ENCODE peak calls at places on chromosome 1, in ten cellular contexts. One of them, this sample, is unnamed.

GRCh38 chr1:23885222-23885621 is 17.1 kb upstream of the FUCA1 start:
- ATAC-seq in activated CD4-positive, CD25-positive, alpha-beta regulatory T cell treated with anti-CD3 and anti-CD28 coated beads, Interleukin-2, amount 50 U/mL, for 24 hours: no peak
- ATAC-seq in central memory CD8-positive, alpha-beta T cell: no peak
- ATAC-seq in lower lobe of right lung: no peak
- ATAC-seq in effector memory CD8-positive, alpha-beta T cell: no peak
- ATAC-seq in naive thymus-derived CD8-positive, alpha-beta T cell: no peak
- ATAC-seq in CD4-positive, alpha-beta T cell: no peak
- ATAC-seq in right cardiac atrium: no peak
- ATAC-seq in omental fat pad: no peak
- ATAC-seq in stimulated activated naive CD8-positive, alpha-beta T cell treated with anti-CD3 and anti-CD28 coated beads, Interleukin-15, Interleukin-2, amounts not matched to agents 100 U/mL and 50 U/mL, for 24 hours: no peak
- ATAC-seq in this sample: no peak

GRCh38 chr1:2853711-2854110 is 52.2 kb upstream of the TTC34 start:
- ATAC-seq in activated CD4-positive, CD25-positive, alpha-beta regulatory T cell treated with anti-CD3 and anti-CD28 coated beads, Interleukin-2, amount 50 U/mL, for 24 hours: no peak
- ATAC-seq in central memory CD8-positive, alpha-beta T cell: no peak
- ATAC-seq in lower lobe of right lung: no peak
- ATAC-seq in effector memory CD8-positive, alpha-beta T cell: no peak
- ATAC-seq in naive thymus-derived CD8-positive, alpha-beta T cell: no peak
- ATAC-seq in CD4-positive, alpha-beta T cell: no peak
- ATAC-seq in right cardiac atrium: no peak
- ATAC-seq in omental fat pad: peak
- ATAC-seq in stimulated activated naive CD8-positive, alpha-beta T cell treated with anti-CD3 and anti-CD28 coated beads, Interleukin-15, Interleukin-2, amounts not matched to agents 100 U/mL and 50 U/mL, for 24 hours: no peak
- ATAC-seq in this sample: no peak

GRCh38 chr1:193569696-193570269 is 383.4 kb upstream of the B3GALT2 start:
- ATAC-seq in activated CD4-positive, CD25-positive, alpha-beta regulatory T cell treated with anti-CD3 and anti-CD28 coated beads, Interleukin-2, amount 50 U/mL, for 24 hours: peak
- ATAC-seq in central memory CD8-positive, alpha-beta T cell: peak
- ATAC-seq in lower lobe of right lung: no peak
- ATAC-seq in effector memory CD8-positive, alpha-beta T cell: peak
- ATAC-seq in naive thymus-derived CD8-positive, alpha-beta T cell: peak
- ATAC-seq in CD4-positive, alpha-beta T cell: peak
- ATAC-seq in right cardiac atrium: no peak
- ATAC-seq in omental fat pad: no peak
- ATAC-seq in stimulated activated naive CD8-positive, alpha-beta T cell treated with anti-CD3 and anti-CD28 coated beads, Interleukin-15, Interleukin-2, amounts not matched to agents 100 U/mL and 50 U/mL, for 24 hours: peak
- ATAC-seq in this sample: peak

GRCh38 chr1:99365545-99365944 is 101.3 kb downstream of the PLPPR4 start:
- ATAC-seq in activated CD4-positive, CD25-positive, alpha-beta regulatory T cell treated with anti-CD3 and anti-CD28 coated beads, Interleukin-2, amount 50 U/mL, for 24 hours: no peak
- ATAC-seq in central memory CD8-positive, alpha-beta T cell: no peak
- ATAC-seq in lower lobe of right lung: no peak
- ATAC-seq in effector memory CD8-positive, alpha-beta T cell: no peak
- ATAC-seq in naive thymus-derived CD8-positive, alpha-beta T cell: no peak
- ATAC-seq in CD4-positive, alpha-beta T cell: no peak
- ATAC-seq in right cardiac atrium: no peak
- ATAC-seq in omental fat pad: no peak
- ATAC-seq in stimulated activated naive CD8-positive, alpha-beta T cell treated with anti-CD3 and anti-CD28 coated beads, Interleukin-15, Interleukin-2, amounts not matched to agents 100 U/mL and 50 U/mL, for 24 hours: no peak
- ATAC-seq in this sample: no peak

GRCh38 chr1:8374812-8375211 is 56.9 kb downstream of the SLC45A1 start:
- ATAC-seq in activated CD4-positive, CD25-positive, alpha-beta regulatory T cell treated with anti-CD3 and anti-CD28 coated beads, Interleukin-2, amount 50 U/mL, for 24 hours: peak
- ATAC-seq in central memory CD8-positive, alpha-beta T cell: no peak
- ATAC-seq in lower lobe of right lung: no peak
- ATAC-seq in effector memory CD8-positive, alpha-beta T cell: peak
- ATAC-seq in naive thymus-derived CD8-positive, alpha-beta T cell: no peak
- ATAC-seq in CD4-positive, alpha-beta T cell: peak
- ATAC-seq in right cardiac atrium: no peak
- ATAC-seq in omental fat pad: no peak
- ATAC-seq in stimulated activated naive CD8-positive, alpha-beta T cell treated with anti-CD3 and anti-CD28 coated beads, Interleukin-15, Interleukin-2, amounts not matched to agents 100 U/mL and 50 U/mL, for 24 hours: no peak
- ATAC-seq in this sample: no peak

GRCh38 chr1:117231748-117232373 is 21.1 kb upstream of the VTCN1 start:
- ATAC-seq in activated CD4-positive, CD25-positive, alpha-beta regulatory T cell treated with anti-CD3 and anti-CD28 coated beads, Interleukin-2, amount 50 U/mL, for 24 hours: no peak
- ATAC-seq in central memory CD8-positive, alpha-beta T cell: no peak
- ATAC-seq in lower lobe of right lung: peak
- ATAC-seq in effector memory CD8-positive, alpha-beta T cell: no peak
- ATAC-seq in naive thymus-derived CD8-positive, alpha-beta T cell: no peak
- ATAC-seq in CD4-positive, alpha-beta T cell: no peak
- ATAC-seq in right cardiac atrium: no peak
- ATAC-seq in omental fat pad: no peak
- ATAC-seq in stimulated activated naive CD8-positive, alpha-beta T cell treated with anti-CD3 and anti-CD28 coated beads, Interleukin-15, Interleukin-2, amounts not matched to agents 100 U/mL and 50 U/mL, for 24 hours: no peak
- ATAC-seq in this sample: no peak

GRCh38 chr1:200118779-200119505 is 91.4 kb downstream of the NR5A2 start:
- ATAC-seq in activated CD4-positive, CD25-positive, alpha-beta regulatory T cell treated with anti-CD3 and anti-CD28 coated beads, Interleukin-2, amount 50 U/mL, for 24 hours: no peak
- ATAC-seq in central memory CD8-positive, alpha-beta T cell: no peak
- ATAC-seq in lower lobe of right lung: no peak
- ATAC-seq in effector memory CD8-positive, alpha-beta T cell: peak
- ATAC-seq in naive thymus-derived CD8-positive, alpha-beta T cell: no peak
- ATAC-seq in CD4-positive, alpha-beta T cell: no peak
- ATAC-seq in right cardiac atrium: no peak
- ATAC-seq in omental fat pad: no peak
- ATAC-seq in stimulated activated naive CD8-positive, alpha-beta T cell treated with anti-CD3 and anti-CD28 coated beads, Interleukin-15, Interleukin-2, amounts not matched to agents 100 U/mL and 50 U/mL, for 24 hours: no peak
- ATAC-seq in this sample: no peak

GRCh38 chr1:206011057-206011456 is 7.9 kb upstream of the RAB7B start:
- ATAC-seq in activated CD4-positive, CD25-positive, alpha-beta regulatory T cell treated with anti-CD3 and anti-CD28 coated beads, Interleukin-2, amount 50 U/mL, for 24 hours: no peak
- ATAC-seq in central memory CD8-positive, alpha-beta T cell: no peak
- ATAC-seq in lower lobe of right lung: no peak
- ATAC-seq in effector memory CD8-positive, alpha-beta T cell: no peak
- ATAC-seq in naive thymus-derived CD8-positive, alpha-beta T cell: no peak
- ATAC-seq in CD4-positive, alpha-beta T cell: no peak
- ATAC-seq in right cardiac atrium: no peak
- ATAC-seq in omental fat pad: peak
- ATAC-seq in stimulated activated naive CD8-positive, alpha-beta T cell treated with anti-CD3 and anti-CD28 coated beads, Interleukin-15, Interleukin-2, amounts not matched to agents 100 U/mL and 50 U/mL, for 24 hours: peak
- ATAC-seq in this sample: no peak

GRCh38 chr1:89200668-89201488 is 2.1 kb upstream of the GBP4 start:
- ATAC-seq in activated CD4-positive, CD25-positive, alpha-beta regulatory T cell treated with anti-CD3 and anti-CD28 coated beads, Interleukin-2, amount 50 U/mL, for 24 hours: peak
- ATAC-seq in central memory CD8-positive, alpha-beta T cell: peak
- ATAC-seq in lower lobe of right lung: no peak
- ATAC-seq in effector memory CD8-positive, alpha-beta T cell: peak
- ATAC-seq in naive thymus-derived CD8-positive, alpha-beta T cell: peak
- ATAC-seq in CD4-positive, alpha-beta T cell: peak
- ATAC-seq in right cardiac atrium: peak
- ATAC-seq in omental fat pad: no peak
- ATAC-seq in stimulated activated naive CD8-positive, alpha-beta T cell treated with anti-CD3 and anti-CD28 coated beads, Interleukin-15, Interleukin-2, amounts not matched to agents 100 U/mL and 50 U/mL, for 24 hours: peak
- ATAC-seq in this sample: peak

This sample was measured in stimulated activated memory B cell treated with anti-CD40 and anti-IgM and Interleukin-4, amounts not matched to agents 10 μg/mL and 1 μg/mL and 100 μg/mL, for 72 hours.